ENCODE peak calls at places on chromosomes 4 and X, in seven cellular contexts. One of them, this sample, is unnamed.

GRCh38 chrX:56782791-56783449 is 53.9 kb downstream of the NBDY start:
- DNase-seq in Right ventricle myocardium superior: no peak
- DNase-seq in T-helper 17 cell: no peak
- DNase-seq in neural crest cell: no peak
- DNase-seq in left ventricle myocardium inferior: no peak
- DNase-seq in germinal center: no peak
- DNase-seq in tibial artery: no peak
- DNase-seq in this sample: no peak

GRCh38 chrX:48492293-48492910 is 16.4 kb upstream of the PORCN start:
- DNase-seq in left ventricle myocardium inferior: no peak
- DNase-seq in germinal center: no peak
- DNase-seq in tibial artery: no peak
- DNase-seq in neural crest cell: no peak
- DNase-seq in T-helper 17 cell: no peak
- DNase-seq in Right ventricle myocardium superior: no peak
- DNase-seq in this sample: no peak

GRCh38 chr4:12123709-12124108 is 695.0 kb upstream of the HS3ST1 start:
- DNase-seq in Right ventricle myocardium superior: no peak
- DNase-seq in tibial artery: no peak
- DNase-seq in left ventricle myocardium inferior: no peak
- DNase-seq in neural crest cell: no peak
- DNase-seq in T-helper 17 cell: no peak
- DNase-seq in germinal center: no peak
- DNase-seq in this sample: no peak

GRCh38 chr4:38034986-38035882 is 75.0 kb downstream of the PTTG2 start:
- DNase-seq in Right ventricle myocardium superior: no peak
- DNase-seq in T-helper 17 cell: no peak
- DNase-seq in left ventricle myocardium inferior: no peak
- DNase-seq in tibial artery: no peak
- DNase-seq in neural crest cell: peak
- DNase-seq in germinal center: peak
- DNase-seq in this sample: no peak

GRCh38 chrX:103830848-103831247 is 1.2 kb downstream of the RAB9B start:
- DNase-seq in neural crest cell: no peak
- DNase-seq in germinal center: no peak
- DNase-seq in left ventricle myocardium inferior: no peak
- DNase-seq in Right ventricle myocardium superior: no peak
- DNase-seq in tibial artery: no peak
- DNase-seq in T-helper 17 cell: no peak
- DNase-seq in this sample: no peak

GRCh38 chr4:40976343-40976742 is 226.6 kb downstream of the NSUN7 start:
- DNase-seq in neural crest cell: peak
- DNase-seq in T-helper 17 cell: no peak
- DNase-seq in tibial artery: no peak
- DNase-seq in germinal center: peak
- DNase-seq in left ventricle myocardium inferior: no peak
- DNase-seq in Right ventricle myocardium superior: no peak
- DNase-seq in this sample: peak

GRCh38 chr4:38563703-38564490 is 100.1 kb upstream of the KLF3 start:
- DNase-seq in left ventricle myocardium inferior: no peak
- DNase-seq in neural crest cell: no peak
- DNase-seq in T-helper 17 cell: no peak
- DNase-seq in germinal center: no peak
- DNase-seq in tibial artery: no peak
- DNase-seq in Right ventricle myocardium superior: no peak
- DNase-seq in this sample: no peak

GRCh38 chr4:72568959-72569718 is at the start of gene ADAMTS3:
- DNase-seq in left ventricle myocardium inferior: peak
- DNase-seq in tibial artery: peak
- DNase-seq in Right ventricle myocardium superior: peak
- DNase-seq in germinal center: peak
- DNase-seq in neural crest cell: peak
- DNase-seq in T-helper 17 cell: no peak
- DNase-seq in this sample: peak

GRCh38 chr4:74376888-74377483 is 12.0 kb downstream of the EREG start:
- DNase-seq in tibial artery: no peak
- DNase-seq in Right ventricle myocardium superior: no peak
- DNase-seq in neural crest cell: no peak
- DNase-seq in T-helper 17 cell: no peak
- DNase-seq in left ventricle myocardium inferior: no peak
- DNase-seq in germinal center: peak
- DNase-seq in this sample: no peak